ENCODE peak calls at places on chromosome 5, in ten cellular contexts. One of them, this sample, is unnamed.

GRCh38 chr5:52771343-52772039 is 16.2 kb upstream of the ITGA1 start:
- DNase-seq in stimulated activated CD8-positive, alpha-beta memory T cell treated with anti-CD3 and anti-CD28 coated beads, Interleukin-2, amount 100 ng/mL, for 48 hours: no peak
- DNase-seq in WTC11: no peak
- DNase-seq in HEK293T: no peak
- DNase-seq in CD4-positive, CD25-positive, alpha-beta regulatory T cell: no peak
- DNase-seq in adrenal gland: no peak
- DNase-seq in effector CD4-positive, alpha-beta T cell: no peak
- DNase-seq in NCI-H510A treated with DMSO at 0.1 percent for 48 hours: no peak
- DNase-seq in CD8-positive, alpha-beta T cell: peak
- DNase-seq in smooth muscle cell of the brain vasculature: no peak
- DNase-seq in this sample: no peak

GRCh38 chr5:10091701-10092100 is 158.0 kb downstream of the ATPSCKMT start:
- DNase-seq in NCI-H510A treated with DMSO at 0.1 percent for 48 hours: no peak
- DNase-seq in CD4-positive, CD25-positive, alpha-beta regulatory T cell: no peak
- DNase-seq in stimulated activated CD8-positive, alpha-beta memory T cell treated with anti-CD3 and anti-CD28 coated beads, Interleukin-2, amount 100 ng/mL, for 48 hours: no peak
- DNase-seq in HEK293T: no peak
- DNase-seq in effector CD4-positive, alpha-beta T cell: no peak
- DNase-seq in WTC11: no peak
- DNase-seq in smooth muscle cell of the brain vasculature: no peak
- DNase-seq in adrenal gland: no peak
- DNase-seq in CD8-positive, alpha-beta T cell: no peak
- DNase-seq in this sample: no peak

GRCh38 chr5:180718810-180719453 is 20.9 kb downstream of the OR2Y1 start:
- DNase-seq in WTC11: no peak
- DNase-seq in adrenal gland: no peak
- DNase-seq in HEK293T: peak
- DNase-seq in NCI-H510A treated with DMSO at 0.1 percent for 48 hours: no peak
- DNase-seq in CD4-positive, CD25-positive, alpha-beta regulatory T cell: no peak
- DNase-seq in smooth muscle cell of the brain vasculature: no peak
- DNase-seq in stimulated activated CD8-positive, alpha-beta memory T cell treated with anti-CD3 and anti-CD28 coated beads, Interleukin-2, amount 100 ng/mL, for 48 hours: no peak
- DNase-seq in effector CD4-positive, alpha-beta T cell: peak
- DNase-seq in CD8-positive, alpha-beta T cell: peak
- DNase-seq in this sample: peak

GRCh38 chr5:126002222-126002897 is 420.8 kb upstream of the GRAMD2B start:
- DNase-seq in NCI-H510A treated with DMSO at 0.1 percent for 48 hours: no peak
- DNase-seq in smooth muscle cell of the brain vasculature: peak
- DNase-seq in CD8-positive, alpha-beta T cell: no peak
- DNase-seq in CD4-positive, CD25-positive, alpha-beta regulatory T cell: no peak
- DNase-seq in stimulated activated CD8-positive, alpha-beta memory T cell treated with anti-CD3 and anti-CD28 coated beads, Interleukin-2, amount 100 ng/mL, for 48 hours: no peak
- DNase-seq in effector CD4-positive, alpha-beta T cell: no peak
- DNase-seq in adrenal gland: peak
- DNase-seq in WTC11: no peak
- DNase-seq in HEK293T: peak
- DNase-seq in this sample: no peak

GRCh38 chr5:33049298-33049697 is 338.2 kb downstream of the NPR3 start:
- DNase-seq in adrenal gland: no peak
- DNase-seq in NCI-H510A treated with DMSO at 0.1 percent for 48 hours: no peak
- DNase-seq in stimulated activated CD8-positive, alpha-beta memory T cell treated with anti-CD3 and anti-CD28 coated beads, Interleukin-2, amount 100 ng/mL, for 48 hours: no peak
- DNase-seq in HEK293T: no peak
- DNase-seq in WTC11: no peak
- DNase-seq in CD8-positive, alpha-beta T cell: no peak
- DNase-seq in effector CD4-positive, alpha-beta T cell: no peak
- DNase-seq in smooth muscle cell of the brain vasculature: no peak
- DNase-seq in CD4-positive, CD25-positive, alpha-beta regulatory T cell: no peak
- DNase-seq in this sample: no peak

GRCh38 chr5:135979510-135979909 is 24.7 kb upstream of the LECT2 start:
- DNase-seq in smooth muscle cell of the brain vasculature: peak
- DNase-seq in NCI-H510A treated with DMSO at 0.1 percent for 48 hours: no peak
- DNase-seq in effector CD4-positive, alpha-beta T cell: no peak
- DNase-seq in CD8-positive, alpha-beta T cell: no peak
- DNase-seq in WTC11: no peak
- DNase-seq in HEK293T: no peak
- DNase-seq in stimulated activated CD8-positive, alpha-beta memory T cell treated with anti-CD3 and anti-CD28 coated beads, Interleukin-2, amount 100 ng/mL, for 48 hours: no peak
- DNase-seq in adrenal gland: no peak
- DNase-seq in CD4-positive, CD25-positive, alpha-beta regulatory T cell: no peak
- DNase-seq in this sample: no peak

GRCh38 chr5:36492998-36493655 is 113.3 kb upstream of the SLC1A3 start:
- DNase-seq in smooth muscle cell of the brain vasculature: no peak
- DNase-seq in WTC11: no peak
- DNase-seq in HEK293T: no peak
- DNase-seq in stimulated activated CD8-positive, alpha-beta memory T cell treated with anti-CD3 and anti-CD28 coated beads, Interleukin-2, amount 100 ng/mL, for 48 hours: no peak
- DNase-seq in effector CD4-positive, alpha-beta T cell: no peak
- DNase-seq in adrenal gland: no peak
- DNase-seq in CD4-positive, CD25-positive, alpha-beta regulatory T cell: no peak
- DNase-seq in CD8-positive, alpha-beta T cell: no peak
- DNase-seq in NCI-H510A treated with DMSO at 0.1 percent for 48 hours: no peak
- DNase-seq in this sample: no peak

GRCh38 chr5:31823477-31823876 is 184.5 kb downstream of the PDZD2 start:
- DNase-seq in adrenal gland: no peak
- DNase-seq in HEK293T: no peak
- DNase-seq in NCI-H510A treated with DMSO at 0.1 percent for 48 hours: no peak
- DNase-seq in CD4-positive, CD25-positive, alpha-beta regulatory T cell: no peak
- DNase-seq in stimulated activated CD8-positive, alpha-beta memory T cell treated with anti-CD3 and anti-CD28 coated beads, Interleukin-2, amount 100 ng/mL, for 48 hours: no peak
- DNase-seq in CD8-positive, alpha-beta T cell: no peak
- DNase-seq in smooth muscle cell of the brain vasculature: no peak
- DNase-seq in WTC11: no peak
- DNase-seq in effector CD4-positive, alpha-beta T cell: no peak
- DNase-seq in this sample: no peak

GRCh38 chr5:14528926-14529325 is 52.7 kb upstream of the OTULINL start:
- DNase-seq in CD4-positive, CD25-positive, alpha-beta regulatory T cell: no peak
- DNase-seq in stimulated activated CD8-positive, alpha-beta memory T cell treated with anti-CD3 and anti-CD28 coated beads, Interleukin-2, amount 100 ng/mL, for 48 hours: no peak
- DNase-seq in effector CD4-positive, alpha-beta T cell: no peak
- DNase-seq in adrenal gland: no peak
- DNase-seq in smooth muscle cell of the brain vasculature: no peak
- DNase-seq in WTC11: no peak
- DNase-seq in HEK293T: no peak
- DNase-seq in CD8-positive, alpha-beta T cell: no peak
- DNase-seq in NCI-H510A treated with DMSO at 0.1 percent for 48 hours: no peak
- DNase-seq in this sample: no peak

GRCh38 chr5:179766021-179766725 is 27.6 kb upstream of the LTC4S start:
- DNase-seq in CD4-positive, CD25-positive, alpha-beta regulatory T cell: no peak
- DNase-seq in adrenal gland: no peak
- DNase-seq in smooth muscle cell of the brain vasculature: no peak
- DNase-seq in HEK293T: no peak
- DNase-seq in WTC11: no peak
- DNase-seq in stimulated activated CD8-positive, alpha-beta memory T cell treated with anti-CD3 and anti-CD28 coated beads, Interleukin-2, amount 100 ng/mL, for 48 hours: no peak
- DNase-seq in NCI-H510A treated with DMSO at 0.1 percent for 48 hours: no peak
- DNase-seq in effector CD4-positive, alpha-beta T cell: no peak
- DNase-seq in CD8-positive, alpha-beta T cell: no peak
- DNase-seq in this sample: no peak

GRCh38 chr5:64165500-64166200 is at the start of gene RNF180:
- DNase-seq in NCI-H510A treated with DMSO at 0.1 percent for 48 hours: no peak
- DNase-seq in stimulated activated CD8-positive, alpha-beta memory T cell treated with anti-CD3 and anti-CD28 coated beads, Interleukin-2, amount 100 ng/mL, for 48 hours: no peak
- DNase-seq in CD4-positive, CD25-positive, alpha-beta regulatory T cell: no peak
- DNase-seq in adrenal gland: peak
- DNase-seq in effector CD4-positive, alpha-beta T cell: no peak
- DNase-seq in HEK293T: peak
- DNase-seq in smooth muscle cell of the brain vasculature: no peak
- DNase-seq in CD8-positive, alpha-beta T cell: no peak
- DNase-seq in WTC11: peak
- DNase-seq in this sample: peak

GRCh38 chr5:139149477-139150199 is 48.5 kb downstream of the SIL1 start:
- DNase-seq in NCI-H510A treated with DMSO at 0.1 percent for 48 hours: no peak
- DNase-seq in CD8-positive, alpha-beta T cell: no peak
- DNase-seq in effector CD4-positive, alpha-beta T cell: no peak
- DNase-seq in stimulated activated CD8-positive, alpha-beta memory T cell treated with anti-CD3 and anti-CD28 coated beads, Interleukin-2, amount 100 ng/mL, for 48 hours: no peak
- DNase-seq in adrenal gland: peak
- DNase-seq in WTC11: no peak
- DNase-seq in CD4-positive, CD25-positive, alpha-beta regulatory T cell: no peak
- DNase-seq in smooth muscle cell of the brain vasculature: no peak
- DNase-seq in HEK293T: no peak
- DNase-seq in this sample: no peak

GRCh38 chr5:115320515-115320914 is 24.1 kb upstream of the CCDC112 start:
- DNase-seq in stimulated activated CD8-positive, alpha-beta memory T cell treated with anti-CD3 and anti-CD28 coated beads, Interleukin-2, amount 100 ng/mL, for 48 hours: no peak
- DNase-seq in NCI-H510A treated with DMSO at 0.1 percent for 48 hours: no peak
- DNase-seq in CD8-positive, alpha-beta T cell: no peak
- DNase-seq in adrenal gland: no peak
- DNase-seq in CD4-positive, CD25-positive, alpha-beta regulatory T cell: no peak
- DNase-seq in effector CD4-positive, alpha-beta T cell: no peak
- DNase-seq in smooth muscle cell of the brain vasculature: no peak
- DNase-seq in HEK293T: no peak
- DNase-seq in WTC11: no peak
- DNase-seq in this sample: no peak

GRCh38 chr5:154653418-154653763 is 101.8 kb upstream of the LARP1 start:
- DNase-seq in CD8-positive, alpha-beta T cell: no peak
- DNase-seq in smooth muscle cell of the brain vasculature: no peak
- DNase-seq in HEK293T: no peak
- DNase-seq in WTC11: no peak
- DNase-seq in stimulated activated CD8-positive, alpha-beta memory T cell treated with anti-CD3 and anti-CD28 coated beads, Interleukin-2, amount 100 ng/mL, for 48 hours: no peak
- DNase-seq in NCI-H510A treated with DMSO at 0.1 percent for 48 hours: no peak
- DNase-seq in effector CD4-positive, alpha-beta T cell: no peak
- DNase-seq in adrenal gland: no peak
- DNase-seq in CD4-positive, CD25-positive, alpha-beta regulatory T cell: no peak
- DNase-seq in this sample: no peak

GRCh38 chr5:95846554-95847260 is 24.2 kb upstream of the GLRX start:
- DNase-seq in HEK293T: peak
- DNase-seq in adrenal gland: peak
- DNase-seq in CD4-positive, CD25-positive, alpha-beta regulatory T cell: peak
- DNase-seq in smooth muscle cell of the brain vasculature: no peak
- DNase-seq in CD8-positive, alpha-beta T cell: peak
- DNase-seq in NCI-H510A treated with DMSO at 0.1 percent for 48 hours: peak
- DNase-seq in WTC11: peak
- DNase-seq in stimulated activated CD8-positive, alpha-beta memory T cell treated with anti-CD3 and anti-CD28 coated beads, Interleukin-2, amount 100 ng/mL, for 48 hours: peak
- DNase-seq in effector CD4-positive, alpha-beta T cell: peak
- DNase-seq in this sample: peak

GRCh38 chr5:76082790-76083554 is at the start of gene SV2C:
- DNase-seq in stimulated activated CD8-positive, alpha-beta memory T cell treated with anti-CD3 and anti-CD28 coated beads, Interleukin-2, amount 100 ng/mL, for 48 hours: no peak
- DNase-seq in CD4-positive, CD25-positive, alpha-beta regulatory T cell: no peak
- DNase-seq in NCI-H510A treated with DMSO at 0.1 percent for 48 hours: peak
- DNase-seq in CD8-positive, alpha-beta T cell: no peak
- DNase-seq in HEK293T: peak
- DNase-seq in effector CD4-positive, alpha-beta T cell: no peak
- DNase-seq in smooth muscle cell of the brain vasculature: no peak
- DNase-seq in adrenal gland: no peak
- DNase-seq in WTC11: peak
- DNase-seq in this sample: peak

GRCh38 chr5:75640826-75641225 is 29.6 kb downstream of the ANKDD1B start:
- DNase-seq in adrenal gland: no peak
- DNase-seq in effector CD4-positive, alpha-beta T cell: no peak
- DNase-seq in CD4-positive, CD25-positive, alpha-beta regulatory T cell: no peak
- DNase-seq in HEK293T: no peak
- DNase-seq in stimulated activated CD8-positive, alpha-beta memory T cell treated with anti-CD3 and anti-CD28 coated beads, Interleukin-2, amount 100 ng/mL, for 48 hours: no peak
- DNase-seq in NCI-H510A treated with DMSO at 0.1 percent for 48 hours: no peak
- DNase-seq in smooth muscle cell of the brain vasculature: no peak
- DNase-seq in WTC11: no peak
- DNase-seq in CD8-positive, alpha-beta T cell: no peak
- DNase-seq in this sample: no peak

GRCh38 chr5:9251379-9251980 is 294.4 kb downstream of the SEMA5A start:
- DNase-seq in WTC11: no peak
- DNase-seq in CD8-positive, alpha-beta T cell: no peak
- DNase-seq in HEK293T: no peak
- DNase-seq in CD4-positive, CD25-positive, alpha-beta regulatory T cell: no peak
- DNase-seq in smooth muscle cell of the brain vasculature: no peak
- DNase-seq in effector CD4-positive, alpha-beta T cell: no peak
- DNase-seq in stimulated activated CD8-positive, alpha-beta memory T cell treated with anti-CD3 and anti-CD28 coated beads, Interleukin-2, amount 100 ng/mL, for 48 hours: no peak
- DNase-seq in NCI-H510A treated with DMSO at 0.1 percent for 48 hours: no peak
- DNase-seq in adrenal gland: no peak
- DNase-seq in this sample: no peak

GRCh38 chr5:98004463-98004862 is 769.0 kb upstream of the RGMB start:
- DNase-seq in effector CD4-positive, alpha-beta T cell: no peak
- DNase-seq in smooth muscle cell of the brain vasculature: no peak
- DNase-seq in WTC11: no peak
- DNase-seq in adrenal gland: no peak
- DNase-seq in CD4-positive, CD25-positive, alpha-beta regulatory T cell: no peak
- DNase-seq in NCI-H510A treated with DMSO at 0.1 percent for 48 hours: no peak
- DNase-seq in HEK293T: no peak
- DNase-seq in stimulated activated CD8-positive, alpha-beta memory T cell treated with anti-CD3 and anti-CD28 coated beads, Interleukin-2, amount 100 ng/mL, for 48 hours: no peak
- DNase-seq in CD8-positive, alpha-beta T cell: no peak
- DNase-seq in this sample: no peak

GRCh38 chr5:33441241-33441844 is 578 bp downstream of the TARS1 start:
- DNase-seq in HEK293T: peak
- DNase-seq in smooth muscle cell of the brain vasculature: no peak
- DNase-seq in adrenal gland: no peak
- DNase-seq in CD4-positive, CD25-positive, alpha-beta regulatory T cell: no peak
- DNase-seq in WTC11: no peak
- DNase-seq in effector CD4-positive, alpha-beta T cell: peak
- DNase-seq in CD8-positive, alpha-beta T cell: peak
- DNase-seq in NCI-H510A treated with DMSO at 0.1 percent for 48 hours: peak
- DNase-seq in stimulated activated CD8-positive, alpha-beta memory T cell treated with anti-CD3 and anti-CD28 coated beads, Interleukin-2, amount 100 ng/mL, for 48 hours: no peak
- DNase-seq in this sample: no peak

GRCh38 chr5:73417307-73418035 is 31.1 kb downstream of the FOXD1 start:
- DNase-seq in stimulated activated CD8-positive, alpha-beta memory T cell treated with anti-CD3 and anti-CD28 coated beads, Interleukin-2, amount 100 ng/mL, for 48 hours: no peak
- DNase-seq in effector CD4-positive, alpha-beta T cell: no peak
- DNase-seq in NCI-H510A treated with DMSO at 0.1 percent for 48 hours: no peak
- DNase-seq in smooth muscle cell of the brain vasculature: no peak
- DNase-seq in WTC11: no peak
- DNase-seq in adrenal gland: no peak
- DNase-seq in CD4-positive, CD25-positive, alpha-beta regulatory T cell: no peak
- DNase-seq in HEK293T: peak
- DNase-seq in CD8-positive, alpha-beta T cell: no peak
- DNase-seq in this sample: no peak

GRCh38 chr5:74179183-74179582 is 461.3 kb downstream of the ENC1 start:
- DNase-seq in stimulated activated CD8-positive, alpha-beta memory T cell treated with anti-CD3 and anti-CD28 coated beads, Interleukin-2, amount 100 ng/mL, for 48 hours: no peak
- DNase-seq in WTC11: no peak
- DNase-seq in effector CD4-positive, alpha-beta T cell: no peak
- DNase-seq in smooth muscle cell of the brain vasculature: peak
- DNase-seq in HEK293T: no peak
- DNase-seq in adrenal gland: peak
- DNase-seq in NCI-H510A treated with DMSO at 0.1 percent for 48 hours: no peak
- DNase-seq in CD4-positive, CD25-positive, alpha-beta regulatory T cell: no peak
- DNase-seq in CD8-positive, alpha-beta T cell: no peak
- DNase-seq in this sample: no peak

GRCh38 chr5:95782166-95782565 is 40.4 kb downstream of the GLRX start:
- DNase-seq in CD4-positive, CD25-positive, alpha-beta regulatory T cell: no peak
- DNase-seq in HEK293T: no peak
- DNase-seq in smooth muscle cell of the brain vasculature: no peak
- DNase-seq in WTC11: no peak
- DNase-seq in effector CD4-positive, alpha-beta T cell: no peak
- DNase-seq in NCI-H510A treated with DMSO at 0.1 percent for 48 hours: no peak
- DNase-seq in stimulated activated CD8-positive, alpha-beta memory T cell treated with anti-CD3 and anti-CD28 coated beads, Interleukin-2, amount 100 ng/mL, for 48 hours: no peak
- DNase-seq in adrenal gland: no peak
- DNase-seq in CD8-positive, alpha-beta T cell: no peak
- DNase-seq in this sample: no peak

GRCh38 chr5:96151891-96152290 is 190.2 kb upstream of the ELL2 start:
- DNase-seq in adrenal gland: no peak
- DNase-seq in CD8-positive, alpha-beta T cell: no peak
- DNase-seq in CD4-positive, CD25-positive, alpha-beta regulatory T cell: no peak
- DNase-seq in smooth muscle cell of the brain vasculature: no peak
- DNase-seq in WTC11: no peak
- DNase-seq in HEK293T: no peak
- DNase-seq in NCI-H510A treated with DMSO at 0.1 percent for 48 hours: no peak
- DNase-seq in effector CD4-positive, alpha-beta T cell: no peak
- DNase-seq in stimulated activated CD8-positive, alpha-beta memory T cell treated with anti-CD3 and anti-CD28 coated beads, Interleukin-2, amount 100 ng/mL, for 48 hours: no peak
- DNase-seq in this sample: no peak

GRCh38 chr5:33939863-33940262 is 3.7 kb downstream of the RXFP3 start:
- DNase-seq in NCI-H510A treated with DMSO at 0.1 percent for 48 hours: no peak
- DNase-seq in adrenal gland: no peak
- DNase-seq in effector CD4-positive, alpha-beta T cell: no peak
- DNase-seq in CD4-positive, CD25-positive, alpha-beta regulatory T cell: no peak
- DNase-seq in WTC11: no peak
- DNase-seq in CD8-positive, alpha-beta T cell: no peak
- DNase-seq in stimulated activated CD8-positive, alpha-beta memory T cell treated with anti-CD3 and anti-CD28 coated beads, Interleukin-2, amount 100 ng/mL, for 48 hours: no peak
- DNase-seq in HEK293T: no peak
- DNase-seq in smooth muscle cell of the brain vasculature: no peak
- DNase-seq in this sample: no peak

GRCh38 chr5:139273322-139273571 is 20.3 kb upstream of the MATR3 start:
- DNase-seq in CD8-positive, alpha-beta T cell: no peak
- DNase-seq in stimulated activated CD8-positive, alpha-beta memory T cell treated with anti-CD3 and anti-CD28 coated beads, Interleukin-2, amount 100 ng/mL, for 48 hours: no peak
- DNase-seq in CD4-positive, CD25-positive, alpha-beta regulatory T cell: no peak
- DNase-seq in smooth muscle cell of the brain vasculature: no peak
- DNase-seq in WTC11: no peak
- DNase-seq in effector CD4-positive, alpha-beta T cell: no peak
- DNase-seq in HEK293T: peak
- DNase-seq in NCI-H510A treated with DMSO at 0.1 percent for 48 hours: no peak
- DNase-seq in adrenal gland: no peak
- DNase-seq in this sample: no peak